ENCODE peak calls at places on chromosome 20, in six cellular contexts. One of them, this sample, is unnamed.

GRCh38 chr20:19274412-19275015 is 62.1 kb downstream of the SLC24A3 start:
- DNase-seq in GM23338: no peak
- DNase-seq in stimulated activated CD8-positive, alpha-beta memory T cell treated with anti-CD3 and anti-CD28 coated beads, Interleukin-12 subunit alpha, Interleukin-12 subunit beta, amount 100 ng/mL, for 4 hours: no peak
- DNase-seq in iPS-NIHi11: no peak
- DNase-seq in KG1: no peak
- DNase-seq in progenitor cell of endocrine pancreas: no peak
- DNase-seq in this sample: no peak

GRCh38 chr20:13231031-13231752 is 10.1 kb downstream of the ISM1 start:
- DNase-seq in progenitor cell of endocrine pancreas: no peak
- DNase-seq in stimulated activated CD8-positive, alpha-beta memory T cell treated with anti-CD3 and anti-CD28 coated beads, Interleukin-12 subunit alpha, Interleukin-12 subunit beta, amount 100 ng/mL, for 4 hours: no peak
- DNase-seq in GM23338: peak
- DNase-seq in KG1: no peak
- DNase-seq in iPS-NIHi11: no peak
- DNase-seq in this sample: peak

GRCh38 chr20:59835448-59836395 is 97.7 kb downstream of the SYCP2 start:
- DNase-seq in iPS-NIHi11: peak
- DNase-seq in stimulated activated CD8-positive, alpha-beta memory T cell treated with anti-CD3 and anti-CD28 coated beads, Interleukin-12 subunit alpha, Interleukin-12 subunit beta, amount 100 ng/mL, for 4 hours: no peak
- DNase-seq in progenitor cell of endocrine pancreas: no peak
- DNase-seq in GM23338: peak
- DNase-seq in KG1: no peak
- DNase-seq in this sample: no peak

GRCh38 chr20:57596998-57597939 is 23.0 kb downstream of the ZBP1 start:
- DNase-seq in iPS-NIHi11: peak
- DNase-seq in KG1: no peak
- DNase-seq in GM23338: peak
- DNase-seq in progenitor cell of endocrine pancreas: peak
- DNase-seq in stimulated activated CD8-positive, alpha-beta memory T cell treated with anti-CD3 and anti-CD28 coated beads, Interleukin-12 subunit alpha, Interleukin-12 subunit beta, amount 100 ng/mL, for 4 hours: peak
- DNase-seq in this sample: peak

GRCh38 chr20:51985013-51985415 is 182.7 kb upstream of the SALL4 start:
- DNase-seq in progenitor cell of endocrine pancreas: no peak
- DNase-seq in KG1: no peak
- DNase-seq in iPS-NIHi11: peak
- DNase-seq in stimulated activated CD8-positive, alpha-beta memory T cell treated with anti-CD3 and anti-CD28 coated beads, Interleukin-12 subunit alpha, Interleukin-12 subunit beta, amount 100 ng/mL, for 4 hours: no peak
- DNase-seq in GM23338: peak
- DNase-seq in this sample: peak

GRCh38 chr20:63268671-63269439 is 3.8 kb upstream of the ARFGAP1 start:
- DNase-seq in GM23338: peak
- DNase-seq in KG1: no peak
- DNase-seq in progenitor cell of endocrine pancreas: no peak
- DNase-seq in stimulated activated CD8-positive, alpha-beta memory T cell treated with anti-CD3 and anti-CD28 coated beads, Interleukin-12 subunit alpha, Interleukin-12 subunit beta, amount 100 ng/mL, for 4 hours: no peak
- DNase-seq in iPS-NIHi11: peak
- DNase-seq in this sample: no peak

GRCh38 chr20:40961176-40961575 is 67.4 kb upstream of the TOP1 start:
- DNase-seq in iPS-NIHi11: no peak
- DNase-seq in progenitor cell of endocrine pancreas: no peak
- DNase-seq in KG1: no peak
- DNase-seq in GM23338: no peak
- DNase-seq in stimulated activated CD8-positive, alpha-beta memory T cell treated with anti-CD3 and anti-CD28 coated beads, Interleukin-12 subunit alpha, Interleukin-12 subunit beta, amount 100 ng/mL, for 4 hours: no peak
- DNase-seq in this sample: no peak

GRCh38 chr20:35000311-35000921 is 44.7 kb downstream of the MYH7B start:
- DNase-seq in stimulated activated CD8-positive, alpha-beta memory T cell treated with anti-CD3 and anti-CD28 coated beads, Interleukin-12 subunit alpha, Interleukin-12 subunit beta, amount 100 ng/mL, for 4 hours: no peak
- DNase-seq in GM23338: no peak
- DNase-seq in KG1: no peak
- DNase-seq in progenitor cell of endocrine pancreas: no peak
- DNase-seq in iPS-NIHi11: no peak
- DNase-seq in this sample: no peak

GRCh38 chr20:50110141-50111047 is 2.6 kb downstream of the UBE2V1 start:
- DNase-seq in progenitor cell of endocrine pancreas: no peak
- DNase-seq in stimulated activated CD8-positive, alpha-beta memory T cell treated with anti-CD3 and anti-CD28 coated beads, Interleukin-12 subunit alpha, Interleukin-12 subunit beta, amount 100 ng/mL, for 4 hours: peak
- DNase-seq in GM23338: no peak
- DNase-seq in iPS-NIHi11: no peak
- DNase-seq in KG1: peak
- DNase-seq in this sample: peak

GRCh38 chr20:34155864-34156263 is 43.8 kb upstream of the EIF2S2 start:
- DNase-seq in GM23338: no peak
- DNase-seq in KG1: no peak
- DNase-seq in stimulated activated CD8-positive, alpha-beta memory T cell treated with anti-CD3 and anti-CD28 coated beads, Interleukin-12 subunit alpha, Interleukin-12 subunit beta, amount 100 ng/mL, for 4 hours: no peak
- DNase-seq in progenitor cell of endocrine pancreas: no peak
- DNase-seq in iPS-NIHi11: no peak
- DNase-seq in this sample: no peak

GRCh38 chr20:15220778-15221565 is 883.6 kb upstream of the FLRT3 start:
- DNase-seq in iPS-NIHi11: no peak
- DNase-seq in GM23338: peak
- DNase-seq in KG1: no peak
- DNase-seq in stimulated activated CD8-positive, alpha-beta memory T cell treated with anti-CD3 and anti-CD28 coated beads, Interleukin-12 subunit alpha, Interleukin-12 subunit beta, amount 100 ng/mL, for 4 hours: no peak
- DNase-seq in progenitor cell of endocrine pancreas: no peak
- DNase-seq in this sample: peak

GRCh38 chr20:33095249-33095648 is 15.8 kb downstream of the BPIFB4 start:
- DNase-seq in GM23338: no peak
- DNase-seq in iPS-NIHi11: no peak
- DNase-seq in progenitor cell of endocrine pancreas: no peak
- DNase-seq in KG1: no peak
- DNase-seq in stimulated activated CD8-positive, alpha-beta memory T cell treated with anti-CD3 and anti-CD28 coated beads, Interleukin-12 subunit alpha, Interleukin-12 subunit beta, amount 100 ng/mL, for 4 hours: no peak
- DNase-seq in this sample: no peak

GRCh38 chr20:12255571-12255970 is 337.9 kb downstream of the BTBD3 start:
- DNase-seq in KG1: no peak
- DNase-seq in stimulated activated CD8-positive, alpha-beta memory T cell treated with anti-CD3 and anti-CD28 coated beads, Interleukin-12 subunit alpha, Interleukin-12 subunit beta, amount 100 ng/mL, for 4 hours: no peak
- DNase-seq in progenitor cell of endocrine pancreas: no peak
- DNase-seq in iPS-NIHi11: no peak
- DNase-seq in GM23338: no peak
- DNase-seq in this sample: peak

GRCh38 chr20:51801220-51801991 is 915 bp downstream of the SALL4 start:
- DNase-seq in KG1: peak
- DNase-seq in GM23338: peak
- DNase-seq in stimulated activated CD8-positive, alpha-beta memory T cell treated with anti-CD3 and anti-CD28 coated beads, Interleukin-12 subunit alpha, Interleukin-12 subunit beta, amount 100 ng/mL, for 4 hours: no peak
- DNase-seq in iPS-NIHi11: peak
- DNase-seq in progenitor cell of endocrine pancreas: peak
- DNase-seq in this sample: peak

GRCh38 chr20:35091808-35092523 is 641 bp downstream of the TRPC4AP start:
- DNase-seq in progenitor cell of endocrine pancreas: no peak
- DNase-seq in iPS-NIHi11: no peak
- DNase-seq in GM23338: no peak
- DNase-seq in stimulated activated CD8-positive, alpha-beta memory T cell treated with anti-CD3 and anti-CD28 coated beads, Interleukin-12 subunit alpha, Interleukin-12 subunit beta, amount 100 ng/mL, for 4 hours: no peak
- DNase-seq in KG1: no peak
- DNase-seq in this sample: peak

GRCh38 chr20:61737812-61738443 is 327.8 kb downstream of the TAF4 start:
- DNase-seq in progenitor cell of endocrine pancreas: no peak
- DNase-seq in iPS-NIHi11: no peak
- DNase-seq in KG1: no peak
- DNase-seq in stimulated activated CD8-positive, alpha-beta memory T cell treated with anti-CD3 and anti-CD28 coated beads, Interleukin-12 subunit alpha, Interleukin-12 subunit beta, amount 100 ng/mL, for 4 hours: no peak
- DNase-seq in GM23338: no peak
- DNase-seq in this sample: no peak